ENCODE peak calls at places on chromosomes 4 and X, in six cellular contexts. A is AG10803, R is GM12892, L is GM10248, T is cardiac muscle cell, P is HS-27A. I is an unnamed sample.

GRCh38 chr4:22695917-22696316 is 3.2 kb downstream of the GBA3 start:
- DNase-seq in R (no peak), L (no peak), A (no peak), P (no peak), T (no peak), I (no peak)

GRCh38 chr4:141028024-141028529 is 105.2 kb downstream of the RNF150 start:
- DNase-seq in A (peak), R (no peak), L (no peak), P (no peak), T (no peak), I (peak)

GRCh38 chr4:6383019-6383404 is 89.4 kb downstream of the PPP2R2C start:
- DNase-seq in T (no peak), R (no peak), A (no peak), L (no peak), P (no peak), I (no peak)

GRCh38 chr4:4490816-4491215 is 51.0 kb downstream of the STX18 start:
- DNase-seq in P (no peak), A (no peak), L (no peak), T (no peak), R (no peak), I (no peak)

GRCh38 chr4:156293657-156294297 is 340.1 kb upstream of the CTSO start:
- DNase-seq in R (no peak), A (peak), L (no peak), T (no peak), P (peak), I (peak)

GRCh38 chrX:100363926-100364325 is 46.1 kb downstream of the PCDH19 start:
- DNase-seq in A (no peak), L (no peak), P (no peak), T (no peak), R (no peak), I (no peak)

GRCh38 chr4:86058621-86059020 is 301.2 kb downstream of the MAPK10 start:
- DNase-seq in P (no peak), R (no peak), T (no peak), L (no peak), A (no peak), I (no peak)

GRCh38 chrX:100643943-100644587 is at the start of gene SRPX2:
- DNase-seq in L (no peak), A (peak), R (no peak), T (no peak), P (peak), I (peak)

GRCh38 chr4:74423101-74423500 is 21.8 kb upstream of the AREG start:
- DNase-seq in P (no peak), R (no peak), A (peak), T (peak), L (no peak), I (no peak)

GRCh38 chr4:172979332-172979731 is 189.3 kb upstream of the GALNT7 start:
- DNase-seq in T (no peak), L (no peak), R (no peak), P (no peak), A (no peak), I (no peak)

GRCh38 chr4:151922306-151922705 is 161.5 kb upstream of the GATB start:
- DNase-seq in T (no peak), L (no peak), R (no peak), A (peak), P (no peak), I (peak)

GRCh38 chrX:46627700-46628405 is 54.3 kb downstream of the CHST7 start:
- DNase-seq in R (no peak), T (no peak), L (no peak), P (no peak), A (no peak), I (no peak)

GRCh38 chr4:145230726-145231125 is 50.3 kb upstream of the OTUD4 start:
- DNase-seq in T (no peak), A (peak), R (no peak), P (no peak), L (no peak), I (peak)

GRCh38 chr4:112431158-112431557 is 84.8 kb downstream of the NEUROG2 start:
- DNase-seq in L (no peak), T (peak), P (no peak), R (no peak), A (no peak), I (no peak)

GRCh38 chrX:2965965-2966364 is 36.8 kb upstream of the ARSD start:
- DNase-seq in L (no peak), T (no peak), R (no peak), P (no peak), A (no peak), I (no peak)

GRCh38 chr4:163161536-163162205 is 5.0 kb downstream of the NAF1 start:
- DNase-seq in A (peak), R (no peak), T (no peak), P (no peak), L (no peak), I (no peak)

GRCh38 chrX:154074199-154074598 is 23.3 kb downstream of the MECP2 start:
- DNase-seq in T (peak), R (no peak), P (no peak), A (peak), L (no peak), I (peak)

GRCh38 chr4:169239236-169239905 is 31.4 kb downstream of the SH3RF1 start:
- DNase-seq in L (no peak), R (no peak), T (no peak), A (no peak), P (no peak), I (no peak)

GRCh38 chr4:111847256-111848108 is 297.8 kb upstream of the FAM241A start:
- DNase-seq in R (no peak), L (no peak), T (no peak), P (no peak), A (peak), I (no peak)

GRCh38 chr4:136219592-136220125 is 1312.6 kb downstream of the PCDH18 start:
- DNase-seq in A (no peak), T (no peak), R (no peak), P (no peak), L (no peak), I (no peak)

GRCh38 chr4:67204441-67204840 is 340.9 kb downstream of the CENPC start:
- DNase-seq in A (no peak), T (no peak), P (no peak), R (no peak), L (no peak), I (no peak)

GRCh38 chr4:185254434-185254833 is 45.0 kb downstream of the SNX25 start:
- DNase-seq in A (no peak), L (no peak), T (no peak), R (no peak), P (no peak), I (no peak)

GRCh38 chr4:6938237-6938636 is 28.6 kb downstream of the TBC1D14 start:
- DNase-seq in L (no peak), R (no peak), A (peak), P (no peak), T (no peak), I (no peak)

GRCh38 chr4:26204911-26205368 is 115.9 kb upstream of the RBPJ start:
- DNase-seq in A (no peak), T (no peak), R (no peak), P (no peak), L (no peak), I (no peak)

GRCh38 chrX:46180258-46180687 is 364.9 kb downstream of the ZNF674 start:
- DNase-seq in R (no peak), T (no peak), A (peak), L (no peak), P (peak), I (peak)

GRCh38 chr4:176611954-176612353 is 180.8 kb downstream of the VEGFC start:
- DNase-seq in A (no peak), L (no peak), P (no peak), R (no peak), T (no peak), I (no peak)

I was measured in AG09309.